ENCODE peak calls at places on chromosomes 1 and 21, in eight cellular contexts. D is ELR; R is CD14-positive monocyte; K is GDM1; M is naive thymus-derived CD8-positive, alpha-beta T cell; N is HS-27A; J is stimulated activated CD4-positive, alpha-beta T cell treated with anti-CD3 and anti-CD28 coated beads, TNF-alpha, amount 100 ng/mL, for 24 hours; Y is NCI-H1417. A is an unnamed sample.

GRCh38 chr1:229434005-229434640 is at the start of gene ACTA1:
- DNase-seq in K (no peak), M (no peak), N (no peak), J (no peak), Y (no peak), D (no peak), R (no peak), A (no peak)

GRCh38 chr1:91744973-91745648 is 140.8 kb downstream of the TGFBR3 start:
- DNase-seq in D (no peak), K (no peak), M (no peak), R (no peak), J (no peak), N (no peak), Y (no peak), A (no peak)

GRCh38 chr1:65264197-65264929 is 45.0 kb upstream of the DNAJC6 start:
- DNase-seq in D (peak; percentile 86), J (no peak), N (no peak), K (no peak), R (no peak), Y (peak; percentile 87), M (no peak), A (no peak)

GRCh38 chr1:205535866-205536758 is 31.6 kb downstream of the CDK18 start:
- DNase-seq in D (no peak), R (no peak), N (no peak), J (no peak), K (no peak), M (no peak), Y (peak; percentile 33), A (no peak)

GRCh38 chr1:174809755-174810280 is 189.9 kb upstream of the CACYBP start:
- DNase-seq in J (no peak), K (no peak), N (no peak), R (no peak), D (no peak), Y (no peak), M (no peak), A (no peak)

GRCh38 chr1:56625823-56626222 is 19.3 kb upstream of the PRKAA2 start:
- DNase-seq in M (no peak), D (no peak), K (no peak), Y (no peak), N (no peak), R (no peak), J (no peak), A (no peak)

GRCh38 chr1:201357636-201358348 is 19.7 kb downstream of the TNNT2 start:
- DNase-seq in D (no peak), N (no peak), M (no peak), R (no peak), Y (no peak), J (no peak), K (no peak), A (no peak)

GRCh38 chr1:161220002-161220401 is 3.4 kb downstream of the APOA2 start:
- DNase-seq in D (no peak), M (no peak), R (peak; percentile 14), K (no peak), N (no peak), Y (no peak), J (no peak), A (no peak)

GRCh38 chr21:36330904-36331303 is 10.9 kb downstream of the MORC3 start:
- DNase-seq in D (peak; percentile 70), M (peak; percentile 48), N (no peak), K (peak; percentile 10), J (peak; percentile 19), R (peak; percentile 54), Y (peak; percentile 65), A (peak; percentile 4)

GRCh38 chr1:58821309-58821708 is 37.5 kb upstream of the JUN start:
- DNase-seq in K (no peak), D (no peak), N (no peak), J (no peak), R (no peak), M (no peak), Y (no peak), A (no peak)

GRCh38 chr21:26026113-26026512 is 144.5 kb downstream of the APP start:
- DNase-seq in K (no peak), J (no peak), N (no peak), Y (no peak), D (no peak), M (no peak), R (no peak), A (no peak)

GRCh38 chr1:147676306-147677085 is 6.2 kb upstream of the ACP6 start:
- DNase-seq in M (no peak), J (no peak), D (peak; percentile 82), N (peak; percentile 31), K (no peak), R (no peak), Y (no peak), A (no peak)